ENCODE peak calls at places on chromosomes 6 and 20, in four cellular contexts. T is left ventricle myocardium inferior, Y is tibial artery, E is H1. K is an unnamed sample. For H3K27me3, the result is how much of the 10 kb centered on the place peaks cover.

GRCh38 chr6:15793288-15793687 is 130.5 kb upstream of the DTNBP1 start:
- DNase-seq in E (no peak), Y (no peak), T (no peak), K (no peak)

GRCh38 chr6:154167163-154167562 is 128.1 kb downstream of the OPRM1 start:
- DNase-seq in E (no peak), Y (no peak), T (no peak), K (no peak)

GRCh38 chr6:73393278-73393677 is 1.4 kb upstream of the DDX43 start:
- DNase-seq in E (no peak), Y (no peak), T (no peak), K (no peak)

GRCh38 chr6:134351615-134352474 is 33.9 kb upstream of the SGK1 start:
- DNase-seq in T (no peak), E (no peak), Y (no peak), K (no peak)

GRCh38 chr6:36666726-36667591 is 11.6 kb upstream of the CDKN1A start:
- DNase-seq in Y (peak), T (peak), E (no peak), K (no peak)

GRCh38 chr6:36067374-36068011 is 39.9 kb downstream of the MAPK14 start:
- DNase-seq in T (no peak), Y (no peak), E (no peak), K (no peak)

GRCh38 chr20:3077618-3078134 is 6.3 kb downstream of the OXT start:
- DNase-seq in E (no peak), T (no peak), Y (no peak), K (no peak)

GRCh38 chr20:57746832-57747404 is 37.1 kb upstream of the PMEPA1 start:
- DNase-seq in T (no peak), Y (no peak), E (no peak), K (no peak)

GRCh38 chr6:163843194-163843593 is 428.7 kb downstream of the QKI start:
- DNase-seq in T (no peak), Y (no peak), E (no peak), K (no peak)

GRCh38 chr20:25197173-25197869 is 1.8 kb downstream of the ENTPD6 start:
- DNase-seq in T (no peak), Y (no peak), E (no peak), K (no peak)

GRCh38 chr6:147711511-147711910 is 203.0 kb downstream of the SAMD5 start:
- DNase-seq in T (no peak), E (no peak), Y (no peak), K (no peak)

GRCh38 chr20:32598606-32599005 is 13.5 kb upstream of the NOL4L start:
- DNase-seq in Y (no peak), T (no peak), E (no peak), K (no peak)

GRCh38 chr6:147759088-147759487 is 250.6 kb downstream of the SAMD5 start:
- DNase-seq in E (no peak), Y (no peak), T (no peak), K (no peak)

GRCh38 chr6:105688573-105688972 is 285.7 kb upstream of the PREP start:
- DNase-seq in E (no peak), Y (no peak), T (no peak), K (no peak)

GRCh38 chr6:147285087-147285855 is 81.1 kb downstream of the STXBP5 start:
- DNase-seq in E (no peak), Y (no peak), T (no peak), K (no peak)

GRCh38 chr6:87274660-87275273 is 47.6 kb upstream of the SMIM8 start:
- DNase-seq in T (no peak), Y (no peak), E (no peak), K (no peak)

GRCh38 chr20:53884859-53885654 is 185.3 kb downstream of the BCAS1 start:
- DNase-seq in T (no peak), E (no peak), Y (no peak), K (no peak)

GRCh38 chr20:3818155-3819151 is 1.9 kb upstream of the AP5S1 start:
- DNase-seq in E (no peak), Y (no peak), T (peak), K (no peak)

GRCh38 chr6:16205377-16206144 is 32.8 kb upstream of the GMPR start:
- DNase-seq in E (no peak), T (no peak), Y (no peak), K (no peak)

GRCh38 chr6:47251396-47251795 is 58.3 kb downstream of the TNFRSF21 start:
- DNase-seq in T (no peak), Y (no peak), E (no peak), K (no peak)

GRCh38 chr6:13560651-13561044 is 13.8 kb upstream of the SIRT5 start:
- DNase-seq in E (no peak), T (no peak), Y (no peak), K (no peak)

GRCh38 chr6:26319405-26320128 is 45.4 kb upstream of the BTN3A2 start:
- DNase-seq in Y (no peak), E (no peak), T (no peak), K (no peak)

GRCh38 chr20:17878069-17878911 is 90.3 kb downstream of the SNX5 start:
- DNase-seq in Y (peak), E (no peak), T (no peak), K (no peak)

GRCh38 chr20:63573739-63574131 is 304 bp downstream of the HELZ2 start:
- DNase-seq in T (no peak), Y (no peak), E (no peak), K (no peak)

GRCh38 chr20:34512266-34512954 is 3.8 kb upstream of the DYNLRB1 start:
- DNase-seq in Y (no peak), T (no peak), E (no peak), K (no peak)

GRCh38 chr20:35991142-35991771 is 22.9 kb downstream of the CNBD2 start:
- DNase-seq in E (no peak), T (no peak), Y (no peak), K (no peak)

GRCh38 chr6:155329460-155330132 is 15.3 kb upstream of the TFB1M start:
- DNase-seq in E (no peak), T (no peak), Y (no peak), K (no peak)

GRCh38 chr20:44187763-44188709 is 1.0 kb upstream of the JPH2 start:
- DNase-seq in T (no peak), E (no peak), Y (no peak), K (no peak)

GRCh38 chr20:32454164-32455145 is 96.3 kb downstream of the ASXL1 start:
- DNase-seq in Y (no peak), E (no peak), T (peak), K (no peak)

GRCh38 chr20:47502271-47502730 is 614 bp downstream of the NCOA3 start:
- DNase-seq in Y (peak), T (peak), E (no peak), K (no peak)

GRCh38 chr6:170084166-170084730 is 206.6 kb downstream of the DLL1 start:
- DNase-seq in Y (peak), E (no peak), T (peak), K (no peak)

GRCh38 chr6:90103056-90103793 is 193.4 kb downstream of the BACH2 start:
- DNase-seq in T (no peak), E (no peak), Y (no peak), K (no peak)

GRCh38 chr6:53026526-53026925 is 31.4 kb upstream of the GSTA4 start:
- DNase-seq in T (no peak), Y (no peak), E (no peak), K (no peak)

GRCh38 chr6:167244064-167244949 is 46.8 kb upstream of the UNC93A start:
- DNase-seq in E (no peak), T (no peak), Y (no peak), K (no peak)

GRCh38 chr6:152399409-152399808 is 237.8 kb downstream of the SYNE1 start:
- DNase-seq in Y (peak), T (no peak), E (no peak), K (no peak)

GRCh38 chr6:36642913-36643817 is 35.3 kb upstream of the CDKN1A start:
- DNase-seq in Y (peak), E (no peak), T (peak), K (no peak)

GRCh38 chr6:50843842-50844241 is 25.2 kb downstream of the TFAP2B start:
- DNase-seq in T (no peak), E (no peak), Y (no peak), K (no peak)

GRCh38 chr6:11111769-11112437 is 378 bp upstream of the ERVFRD-1 start:
- DNase-seq in T (no peak), E (no peak), Y (no peak), K (no peak)

GRCh38 chr6:112039431-112039770 is 14.5 kb upstream of the CCN6 start:
- DNase-seq in T (no peak), Y (no peak), E (no peak), K (no peak)

GRCh38 chr6:112036088-112036637 is 17.7 kb upstream of the CCN6 start:
- DNase-seq in T (no peak), E (no peak), Y (no peak), K (no peak)

GRCh38 chr6:112038756-112039430 is 15.0 kb upstream of the CCN6 start:
- DNase-seq in E (no peak), Y (no peak), T (no peak), K (no peak)

GRCh38 chr6:112037783-112038216 is 16.1 kb upstream of the CCN6 start:
- DNase-seq in T (peak), Y (peak), E (no peak), K (no peak)

GRCh38 chr6:112038268-112038667 is 15.6 kb upstream of the CCN6 start:
- DNase-seq in Y (peak), T (no peak), E (no peak), K (no peak)
- H3K4me3 ChIP-seq in Y (peak), T (no peak), E (no peak), K (no peak)

GRCh38 chr6:21049572-21049971 is 515.3 kb downstream of the CDKAL1 start:
- DNase-seq in Y (no peak), E (no peak), T (no peak), K (no peak)

GRCh38 chr6:21048047-21048446 is 513.8 kb downstream of the CDKAL1 start:
- DNase-seq in E (no peak), Y (no peak), T (no peak), K (no peak)

GRCh38 chr6:21045135-21045616 is 510.9 kb downstream of the CDKAL1 start:
- DNase-seq in E (no peak), Y (no peak), T (no peak), K (no peak)

GRCh38 chr6:21050930-21051329 is 516.7 kb downstream of the CDKAL1 start:
- DNase-seq in E (no peak), Y (no peak), T (no peak), K (no peak)

GRCh38 chr6:21046276-21046675 is 512.0 kb downstream of the CDKAL1 start:
- DNase-seq in Y (no peak), T (no peak), E (no peak), K (no peak)
- H3K27me3 ChIP-seq in Y (under half), T (under half), E (under half), K (under half)

DNA sequence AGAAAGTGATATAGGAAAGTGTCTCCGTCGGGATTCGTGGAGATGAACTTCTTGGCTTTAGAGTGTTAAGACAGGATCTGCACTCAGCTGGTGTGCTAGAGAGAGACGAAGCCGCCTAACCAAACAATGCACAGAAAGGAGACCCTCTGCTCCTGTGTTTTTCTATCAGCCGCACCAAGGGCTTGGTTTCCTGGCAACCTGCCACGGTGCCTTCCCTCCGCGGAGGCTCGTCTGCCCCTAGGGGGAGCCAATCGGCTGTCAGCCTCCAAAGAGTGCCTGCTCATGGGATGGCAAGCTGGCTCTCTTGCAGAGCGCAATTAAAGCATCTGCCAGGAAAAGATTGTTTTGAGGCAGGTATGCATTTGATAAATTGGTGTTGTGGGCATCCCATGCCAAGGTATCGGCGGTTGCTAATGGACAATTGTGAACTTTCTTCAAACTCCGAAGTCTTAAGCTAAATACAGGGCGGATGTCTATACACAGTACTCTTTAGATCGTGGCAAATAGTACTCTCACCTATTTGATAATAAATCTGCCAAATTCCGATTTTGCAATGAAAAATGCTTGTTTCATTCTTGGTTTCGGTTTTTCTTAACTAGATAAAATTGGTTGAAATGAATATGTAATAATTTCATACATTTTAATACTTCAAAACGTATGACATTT is 603.3 kb downstream of the RNF144B start:
- DNase-seq in T (peak), Y (peak), E (peak), K (no peak)
- TF ChIP-seq CTCF in T (peak), Y (peak), E (peak), K (no peak)

GRCh38 chr6:33077908-33078307 is 2.1 kb downstream of the HLA-DPB1 start:
- DNase-seq in Y (no peak), E (no peak), T (no peak), K (no peak)
- H3K4me3 ChIP-seq in Y (no peak), E (no peak), T (peak), K (no peak)

DNA sequence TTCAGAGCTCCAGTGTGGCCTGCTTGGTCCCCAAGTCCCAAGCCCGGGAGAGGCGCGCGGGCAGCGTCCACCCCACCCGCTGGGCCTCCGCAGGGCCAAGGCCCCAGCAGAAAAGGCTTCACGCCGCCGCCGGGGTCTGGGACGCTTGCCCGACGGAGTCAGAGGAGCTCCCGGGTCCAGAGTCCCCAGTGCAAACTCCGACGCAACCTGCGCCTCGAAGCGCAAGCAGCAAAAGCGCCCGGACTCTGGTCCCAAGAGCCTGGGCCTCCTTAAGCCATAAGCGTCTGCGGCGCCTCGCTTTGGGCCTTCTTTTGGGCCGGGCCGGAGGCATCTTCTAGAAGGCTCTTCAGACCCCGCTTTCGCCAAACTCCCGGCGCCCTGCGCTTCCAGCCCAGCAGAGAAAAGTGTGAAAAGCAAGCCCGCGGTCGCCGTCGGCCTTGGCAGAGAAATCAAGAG is 1.4 kb downstream of the TBX18 start:
- DNase-seq in T (no peak), Y (no peak), E (no peak), K (no peak)
- H3K27me3 ChIP-seq in T (half or more), Y (under half), E (under half), K (under half)